ENCODE peak calls at places on chromosomes 3 and 15, in five cellular contexts. H is right cardiac atrium, A is IMR-90, X is heart right ventricle, J is non-pigmented ciliary epithelial cell. T is an unnamed sample.

GRCh38 chr3:72555714-72556113 is 292.5 kb downstream of the SHQ1 start:
- DNase-seq in H (no peak), A (no peak), X (no peak), J (no peak), T (no peak)

GRCh38 chr15:71136159-71137137 is 21.2 kb downstream of the THSD4 start:
- DNase-seq in H (no peak), A (peak; percentile 90), X (no peak), J (peak; percentile 81), T (peak; percentile 54)

GRCh38 chr3:46496745-46497555 is 826 bp upstream of the RTP3 start:
- DNase-seq in H (no peak), A (peak; percentile 46), X (no peak), J (no peak), T (no peak)

GRCh38 chr3:100173931-100174330 is 59.6 kb upstream of the FILIP1L start:
- DNase-seq in H (no peak), A (no peak), X (no peak), J (no peak), T (no peak)

GRCh38 chr3:160400048-160400630 is 689 bp downstream of the SMC4 start:
- DNase-seq in H (peak; percentile 77), A (peak; percentile 49), X (peak; percentile 42), J (no peak), T (no peak)

GRCh38 chr3:188573929-188574317 is 420.0 kb downstream of the LPP start:
- DNase-seq in H (no peak), A (no peak), X (no peak), J (no peak), T (no peak)

GRCh38 chr3:32325957-32326356 is 65.7 kb upstream of the CMTM7 start:
- DNase-seq in H (no peak), A (no peak), X (no peak), J (no peak), T (no peak)

GRCh38 chr15:88791637-88792036 is 11.6 kb upstream of the ACAN start:
- DNase-seq in H (no peak), A (no peak), X (no peak), J (no peak), T (no peak)

GRCh38 chr3:106217745-106218144 is 348.9 kb upstream of the CBLB start:
- DNase-seq in H (no peak), A (no peak), X (no peak), J (no peak), T (no peak)

GRCh38 chr3:30607032-30607833 is 832 bp downstream of the TGFBR2 start:
- DNase-seq in H (peak; percentile 89), A (no peak), X (peak; percentile 79), J (no peak), T (no peak)

GRCh38 chr15:89164712-89165211 is 56.6 kb downstream of the RLBP1 start:
- DNase-seq in H (peak; percentile 72), A (peak; percentile 43), X (no peak), J (no peak), T (no peak)

GRCh38 chr3:188776447-188776846 is 395.3 kb upstream of the TPRG1 start:
- DNase-seq in H (no peak), A (peak; percentile 21), X (no peak), J (no peak), T (no peak)

GRCh38 chr15:69265347-69265955 is 33.3 kb upstream of the PAQR5 start:
- DNase-seq in H (no peak), A (peak; percentile 17), X (no peak), J (no peak), T (no peak)

GRCh38 chr15:66452971-66453580 is 44.5 kb downstream of the SNAPC5 start:
- DNase-seq in H (no peak), A (no peak), X (no peak), J (no peak), T (no peak)

GRCh38 chr3:71695000-71695482 is 30.2 kb downstream of the EIF4E3 start:
- DNase-seq in H (no peak), A (peak; percentile 15), X (no peak), J (no peak), T (no peak)

GRCh38 chr3:183491109-183491922 is 62.9 kb upstream of the MCF2L2 start:
- DNase-seq in H (no peak), A (no peak), X (no peak), J (no peak), T (no peak)

GRCh38 chr3:127454051-127454450 is 136.5 kb downstream of the TPRA1 start:
- DNase-seq in H (no peak), A (no peak), X (no peak), J (no peak), T (no peak)

GRCh38 chr3:122938756-122939425 is 88.7 kb downstream of the SEMA5B start:
- DNase-seq in H (peak; percentile 68), A (no peak), X (no peak), J (no peak), T (no peak)

GRCh38 chr3:42508562-42508961 is 6.1 kb downstream of the VIPR1 start:
- DNase-seq in H (no peak), A (no peak), X (no peak), J (no peak), T (no peak)

GRCh38 chr3:170865209-170866094 is 4.5 kb downstream of the RPL22L1 start:
- DNase-seq in H (no peak), A (no peak), X (no peak), J (no peak), T (no peak)

GRCh38 chr3:143806043-143806442 is 42.2 kb downstream of the SLC9A9 start:
- DNase-seq in H (no peak), A (no peak), X (no peak), J (no peak), T (no peak)

GRCh38 chr3:141261472-141262171 is 30.0 kb downstream of the PXYLP1 start:
- DNase-seq in H (no peak), A (no peak), X (no peak), J (no peak), T (no peak)

GRCh38 chr3:151940481-151940880 is 67.0 kb downstream of the SUCNR1 start:
- DNase-seq in H (no peak), A (no peak), X (no peak), J (no peak), T (no peak)

GRCh38 chr3:138078901-138079344 is 36.5 kb downstream of the DZIP1L start:
- DNase-seq in H (no peak), A (peak; percentile 99), X (no peak), J (peak; percentile 97), T (peak; percentile 85)

GRCh38 chr15:39130556-39131379 is 450.1 kb upstream of the THBS1 start:
- DNase-seq in H (no peak), A (peak; percentile 67), X (no peak), J (no peak), T (no peak)

GRCh38 chr3:169106662-169107061 is 556.9 kb downstream of the MECOM start:
- DNase-seq in H (no peak), A (no peak), X (no peak), J (no peak), T (no peak)

GRCh38 chr3:71305246-71306206 is 278.0 kb downstream of the FOXP1 start:
- DNase-seq in H (no peak), A (peak; percentile 57), X (peak; percentile 21), J (no peak), T (no peak)

GRCh38 chr15:96416218-96416933 is 85.9 kb downstream of the NR2F2 start:
- DNase-seq in H (peak; percentile 37), A (no peak), X (no peak), J (no peak), T (no peak)

GRCh38 chr3:196997311-196997710 is 28.7 kb upstream of the PIGZ start:
- DNase-seq in H (no peak), A (no peak), X (no peak), J (no peak), T (no peak)

GRCh38 chr3:100402150-100402706 is 889 bp downstream of the LNP1 start:
- DNase-seq in H (no peak), A (peak; percentile 56), X (no peak), J (no peak), T (peak; percentile 44)

T was measured in BJ.